ENCODE peak calls at places on chromosomes 1 and 21, in five cellular contexts. A is H9; R is T-helper 2 cell; Q is activated CD4-positive, alpha-beta T cell treated with anti-CD3 and anti-CD28 coated beads, Interleukin-2, amount 50 U/mL, for 24 hours; N is T47D. V is an unnamed sample.

GRCh38 chr1:42340898-42341297 is 5.9 kb upstream of the FOXJ3 start:
- DNase-seq in A (no peak), R (no peak), Q (no peak), N (peak; percentile 2), V (no peak)

GRCh38 chr21:42923553-42924432 is 1.6 kb downstream of the ERVH48-1 start:
- DNase-seq in A (peak; percentile 93), R (peak; percentile 45), Q (peak; percentile 35), N (peak; percentile 90), V (peak; percentile 42)

GRCh38 chr1:64282353-64282752 is 78.9 kb downstream of the UBE2U start:
- DNase-seq in A (no peak), R (no peak), Q (no peak), N (peak; percentile 52), V (no peak)

GRCh38 chr1:92709738-92710137 is 75.2 kb downstream of the EVI5 start:
- DNase-seq in A (no peak), R (no peak), Q (no peak), N (peak; percentile 1), V (no peak)

GRCh38 chr1:200366577-200367253 is 43.1 kb downstream of the ZNF281 start:
- DNase-seq in A (no peak), R (no peak), Q (no peak), N (peak; percentile 50), V (no peak)

GRCh38 chr1:183571678-183572268 is 18.5 kb downstream of the NCF2 start:
- DNase-seq in A (no peak), R (no peak), Q (no peak), N (no peak), V (no peak)

GRCh38 chr1:208251015-208251414 is 6.8 kb upstream of the PLXNA2 start:
- DNase-seq in A (no peak), R (no peak), Q (no peak), N (no peak), V (no peak)

GRCh38 chr1:60831780-60832179 is 250.6 kb upstream of the NFIA start:
- DNase-seq in A (no peak), R (no peak), Q (no peak), N (no peak), V (no peak)

GRCh38 chr1:157878059-157878458 is 36.5 kb upstream of the CD5L start:
- DNase-seq in A (peak; percentile 30), R (no peak), Q (no peak), N (peak; percentile 68), V (no peak)

GRCh38 chr1:116377564-116378529 is 4.8 kb downstream of the ATP1A1 start:
- DNase-seq in A (no peak), R (no peak), Q (no peak), N (peak; percentile 33), V (peak; percentile 35)

GRCh38 chr1:106037526-106037925 is 1018.9 kb upstream of the PRMT6 start:
- DNase-seq in A (no peak), R (no peak), Q (no peak), N (no peak), V (no peak)

GRCh38 chr1:223756806-223757700 is 44.7 kb downstream of the CAPN2 start:
- DNase-seq in A (no peak), R (no peak), Q (no peak), N (no peak), V (no peak)

GRCh38 chr1:36134805-36135339 is 9.8 kb upstream of the COL8A2 start:
- DNase-seq in A (peak; percentile 83), R (no peak), Q (no peak), N (peak; percentile 19), V (peak; percentile 8)

GRCh38 chr1:178046856-178047255 is 47.0 kb upstream of the RASAL2 start:
- DNase-seq in A (no peak), R (no peak), Q (no peak), N (no peak), V (no peak)

GRCh38 chr1:159936284-159936904 is 9.0 kb downstream of the IGSF9 start:
- DNase-seq in A (peak; percentile 84), R (peak; percentile 82), Q (peak; percentile 90), N (peak; percentile 81), V (peak; percentile 80)

GRCh38 chr1:246035060-246035531 is 472.0 kb downstream of the SMYD3 start:
- DNase-seq in A (no peak), R (no peak), Q (no peak), N (no peak), V (no peak)

GRCh38 chr1:29756901-29757729 is 520.8 kb downstream of the PTPRU start:
- DNase-seq in A (peak; percentile 8), R (no peak), Q (no peak), N (no peak), V (no peak)

GRCh38 chr1:55869050-55869449 is 653.9 kb upstream of the USP24 start:
- DNase-seq in A (no peak), R (no peak), Q (no peak), N (no peak), V (no peak)

GRCh38 chr1:89821322-89822108 is 683 bp downstream of the LRRC8D start:
- DNase-seq in A (peak; percentile 66), R (peak; percentile 30), Q (peak; percentile 32), N (peak; percentile 51), V (peak; percentile 48)

GRCh38 chr1:205477759-205478247 is 22.0 kb upstream of the BLACAT1 start:
- DNase-seq in A (no peak), R (no peak), Q (no peak), N (peak; percentile 99), V (no peak)

GRCh38 chr1:167219194-167219593 is 1.5 kb upstream of the POU2F1 start:
- DNase-seq in A (no peak), R (no peak), Q (no peak), N (no peak), V (no peak)

GRCh38 chr21:39094847-39095525 is 88.3 kb downstream of the PSMG1 start:
- DNase-seq in A (no peak), R (no peak), Q (no peak), N (peak; percentile 42), V (no peak)

GRCh38 chr1:40844079-40844478 is 18.1 kb downstream of the CITED4 start:
- DNase-seq in A (no peak), R (no peak), Q (no peak), N (no peak), V (no peak)

GRCh38 chr1:204147392-204148097 is 4.3 kb downstream of the ETNK2 start:
- DNase-seq in A (peak; percentile 72), R (no peak), Q (no peak), N (no peak), V (no peak)

GRCh38 chr1:204858381-204858821 is 12.3 kb upstream of the NFASC start:
- DNase-seq in A (no peak), R (no peak), Q (no peak), N (no peak), V (no peak)

GRCh38 chr1:168324745-168325425 is 44.2 kb downstream of the TBX19 start:
- DNase-seq in A (no peak), R (no peak), Q (no peak), N (no peak), V (no peak)

V was measured in effector CD4-positive, alpha-beta T cell.